ENCODE peak calls at places on chromosomes 13 and 19, in seven cellular contexts. G, K, P, S, M, L and C are unnamed samples.

GRCh38 chr19:55048446-55048845 is 10.4 kb upstream of the GP6 start:
- DNase-seq in G (peak; percentile 55), K (no peak), P (no peak), S (no peak), M (no peak), L (no peak), C (no peak)

GRCh38 chr19:56983804-56984203 is 136.0 kb upstream of the USP29 start:
- DNase-seq in G (no peak), K (no peak), P (no peak), S (no peak), M (no peak), L (no peak), C (no peak)

GRCh38 chr13:81872581-81872980 is 1531.7 kb upstream of the SPRY2 start:
- DNase-seq in G (no peak), K (no peak), P (no peak), S (peak; percentile 48), M (no peak), L (no peak), C (no peak)

GRCh38 chr19:7700128-7700470 is 1.8 kb downstream of the FCER2 start:
- DNase-seq in G (no peak), K (no peak), P (no peak), S (no peak), M (no peak), L (no peak), C (no peak)

GRCh38 chr19:11148001-11148400 is 7.6 kb downstream of the SPC24 start:
- DNase-seq in G (no peak), K (no peak), P (no peak), S (no peak), M (no peak), L (no peak), C (no peak)

GRCh38 chr13:63938851-63939250 is 2523.2 kb upstream of the PCDH20 start:
- DNase-seq in G (no peak), K (no peak), P (no peak), S (no peak), M (no peak), L (no peak), C (no peak)

GRCh38 chr13:45441633-45442032 is 23.1 kb upstream of the COG3 start:
- DNase-seq in G (no peak), K (no peak), P (peak; percentile 79), S (no peak), M (no peak), L (peak; percentile 30), C (peak; percentile 43)

GRCh38 chr19:40411958-40412499 is 1.1 kb downstream of the PRX start:
- DNase-seq in G (no peak), K (no peak), P (no peak), S (no peak), M (no peak), L (no peak), C (no peak)

GRCh38 chr19:18488838-18489626 is 32.8 kb downstream of the ELL start:
- DNase-seq in G (no peak), K (no peak), P (no peak), S (peak; percentile 78), M (no peak), L (no peak), C (no peak)

GRCh38 chr13:105345116-105345515 is 1190.3 kb downstream of the EFNB2 start:
- DNase-seq in G (no peak), K (no peak), P (no peak), S (no peak), M (peak; percentile 71), L (no peak), C (no peak)

GRCh38 chr13:110942248-110942981 is 27.5 kb upstream of the ANKRD10 start:
- DNase-seq in G (no peak), K (no peak), P (peak; percentile 82), S (no peak), M (no peak), L (no peak), C (no peak)

GRCh38 chr19:14149509-14149994 is 13.2 kb upstream of the ASF1B start:
- DNase-seq in G (peak; percentile 94), K (no peak), P (no peak), S (no peak), M (no peak), L (peak; percentile 65), C (no peak)

GRCh38 chr13:93450226-93450625 is 223.6 kb downstream of the GPC6 start:
- DNase-seq in G (no peak), K (peak; percentile 34), P (peak; percentile 58), S (no peak), M (peak; percentile 81), L (no peak), C (no peak)

GRCh38 chr13:22357132-22357531 is 686.3 kb downstream of the FGF9 start:
- DNase-seq in G (no peak), K (no peak), P (no peak), S (no peak), M (no peak), L (no peak), C (no peak)

GRCh38 chr13:112880221-112880641 is 88.8 kb upstream of the MCF2L start:
- DNase-seq in G (peak; percentile 62), K (no peak), P (no peak), S (no peak), M (no peak), L (no peak), C (no peak)

GRCh38 chr13:30659980-30660379 is 42.3 kb downstream of the USPL1 start:
- DNase-seq in G (no peak), K (no peak), P (peak; percentile 8), S (peak; percentile 78), M (no peak), L (no peak), C (no peak)

GRCh38 chr13:76759877-76760276 is 126.3 kb downstream of the KCTD12 start:
- DNase-seq in G (no peak), K (no peak), P (peak; percentile 1), S (no peak), M (no peak), L (no peak), C (no peak)

GRCh38 chr19:1495799-1496713 is 5.1 kb downstream of the REEP6 start:
- DNase-seq in G (no peak), K (no peak), P (peak; percentile 31), S (no peak), M (no peak), L (no peak), C (no peak)

GRCh38 chr19:38780443-38780842 is 7.1 kb upstream of the LGALS7 start:
- DNase-seq in G (peak; percentile 10), K (no peak), P (no peak), S (no peak), M (no peak), L (no peak), C (no peak)

GRCh38 chr13:101115762-101116161 is 300.5 kb downstream of the NALCN start:
- DNase-seq in G (no peak), K (no peak), P (peak; percentile 12), S (peak; percentile 36), M (no peak), L (no peak), C (no peak)
- TF ChIP-seq CTCF in G (no peak), K (peak; percentile 33), P (no peak), S (peak; percentile 57), M (peak; percentile 46), L (no peak), C (no peak)

DNA sequence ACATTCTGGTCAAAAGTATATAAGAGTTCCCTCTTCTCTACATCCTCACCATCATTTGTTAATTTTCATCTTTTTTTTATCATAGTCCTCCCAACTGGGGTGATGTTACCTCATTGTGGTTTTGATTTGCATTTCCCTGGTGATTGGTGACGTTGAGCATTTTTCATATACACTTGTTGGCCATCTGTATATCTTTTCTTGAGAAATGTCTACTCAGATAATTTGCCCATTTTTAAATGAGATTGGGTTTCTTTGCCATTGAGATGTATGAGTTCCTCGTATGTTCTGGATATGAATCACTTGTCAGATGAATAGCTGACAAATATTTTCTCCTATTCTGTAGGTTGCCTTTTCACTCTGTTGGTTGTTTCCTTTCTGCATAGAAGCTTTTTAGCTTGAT is 2.4 kb downstream of the CD33 start:
- DNase-seq in G (no peak), K (no peak), P (no peak), S (no peak), M (no peak), L (no peak), C (no peak)
- TF ChIP-seq CTCF in G (no peak), K (no peak), P (no peak), S (no peak), M (no peak), L (no peak), C (no peak)

DNA sequence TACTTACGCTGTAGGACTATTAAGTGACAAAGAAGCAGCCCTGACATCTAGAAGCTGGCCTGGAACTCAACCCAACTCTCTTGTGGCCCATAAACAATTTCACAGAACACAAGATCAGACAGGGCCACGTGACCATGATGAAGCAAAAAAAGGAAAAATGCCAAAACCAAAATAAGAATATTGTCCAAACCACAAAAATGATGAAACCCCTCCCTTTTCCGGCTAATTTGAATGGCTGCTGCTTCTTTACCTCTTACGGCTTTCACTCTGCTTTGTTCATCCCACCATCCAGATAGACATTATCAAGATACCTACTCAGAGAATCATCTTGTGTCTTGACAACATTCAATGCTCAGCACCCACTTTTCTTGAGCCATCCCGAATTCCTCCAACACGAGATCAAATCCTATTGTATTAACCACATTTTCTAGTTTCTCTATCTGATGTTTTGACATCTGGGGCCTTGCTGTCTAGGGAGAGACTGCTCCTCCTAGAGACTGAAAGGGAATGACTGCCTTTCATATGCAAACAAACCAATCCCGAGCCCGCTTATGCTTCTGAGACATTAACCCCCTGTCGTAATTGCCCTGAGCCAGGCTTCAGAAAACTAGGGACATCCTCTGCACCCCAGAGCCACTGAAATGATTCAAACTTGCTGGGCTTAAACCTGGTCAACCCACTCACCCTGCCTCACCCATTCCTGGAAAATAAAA is 186.3 kb downstream of the TDRD3 start:
- DNase-seq in G (no peak), K (no peak), P (no peak), S (peak; percentile 77), M (no peak), L (no peak), C (no peak)
- TF ChIP-seq CTCF in G (no peak), K (no peak), P (no peak), S (peak; percentile 47), M (no peak), L (no peak), C (no peak)

DNA sequence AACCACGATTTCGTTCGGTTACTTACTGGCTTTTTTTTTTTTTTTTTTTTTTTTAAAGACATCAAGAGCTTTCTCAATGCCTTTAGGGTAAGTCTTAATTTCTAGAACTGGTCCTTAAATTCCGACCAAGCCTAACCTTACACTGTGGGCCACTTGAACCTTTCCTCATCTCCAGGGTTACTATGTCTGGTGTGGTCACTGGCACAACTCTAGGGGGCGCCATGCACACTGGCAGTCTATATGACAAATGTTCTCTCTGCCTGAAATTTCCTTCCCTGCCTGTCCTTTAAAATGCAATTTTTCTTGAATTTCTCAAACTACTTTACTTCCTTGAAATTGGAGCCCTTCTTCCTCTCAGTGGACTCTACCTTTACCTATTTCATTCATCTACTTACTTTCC is 227.4 kb downstream of the KLF5 start:
- DNase-seq in G (no peak), K (no peak), P (no peak), S (no peak), M (no peak), L (no peak), C (no peak)
- TF ChIP-seq CTCF in G (no peak), K (no peak), P (peak; percentile 4), S (peak; percentile 45), M (peak; percentile 4), L (no peak), C (no peak)